ENCODE peak calls at places on chromosomes 6 and 20, in four cellular contexts. F, H, I and Y are unnamed samples.

GRCh38 chr6:150024646-150025155 is 631 bp downstream of the RAET1L start:
- DNase-seq in F (no peak), H (no peak), I (no peak), Y (no peak)

GRCh38 chr20:34559311-34560140 is 1.0 kb downstream of the MAP1LC3A start:
- DNase-seq in F (no peak), H (no peak), I (peak), Y (no peak)

GRCh38 chr6:97085772-97086171 is 161.2 kb downstream of the KLHL32 start:
- DNase-seq in F (no peak), H (no peak), I (no peak), Y (no peak)

GRCh38 chr20:8043687-8044278 is 24.2 kb upstream of the TMX4 start:
- DNase-seq in F (peak), H (no peak), I (no peak), Y (no peak)

GRCh38 chr6:16594849-16595248 is 166.4 kb downstream of the ATXN1 start:
- DNase-seq in F (no peak), H (no peak), I (no peak), Y (no peak)

GRCh38 chr6:162088091-162088490 is 639.5 kb downstream of the PRKN start:
- DNase-seq in F (no peak), H (no peak), I (no peak), Y (no peak)

GRCh38 chr6:150115769-150116168 is 27.1 kb upstream of the PPP1R14C start:
- DNase-seq in F (no peak), H (no peak), I (no peak), Y (no peak)

GRCh38 chr20:11544029-11544678 is 373.5 kb upstream of the BTBD3 start:
- DNase-seq in F (peak), H (peak), I (peak), Y (no peak)

GRCh38 chr20:32752458-32753250 is 9.4 kb upstream of the COMMD7 start:
- DNase-seq in F (no peak), H (no peak), I (no peak), Y (no peak)

GRCh38 chr20:33373735-33374605 is 27.3 kb downstream of the CDK5RAP1 start:
- DNase-seq in F (no peak), H (no peak), I (no peak), Y (no peak)

GRCh38 chr6:138231399-138231886 is 13.2 kb upstream of the PBOV1 start:
- DNase-seq in F (no peak), H (no peak), I (no peak), Y (no peak)

GRCh38 chr20:50758469-50758868 is 27.1 kb downstream of the PARD6B start:
- DNase-seq in F (no peak), H (no peak), I (no peak), Y (no peak)

GRCh38 chr20:32528291-32528891 is 56.7 kb downstream of the NOL4L start:
- DNase-seq in F (peak), H (no peak), I (no peak), Y (no peak)

GRCh38 chr6:137589067-137589848 is 95.1 kb upstream of the OLIG3 start:
- DNase-seq in F (peak), H (no peak), I (no peak), Y (no peak)

GRCh38 chr6:43771210-43771857 is 1.3 kb downstream of the VEGFA start:
- DNase-seq in F (peak), H (peak), I (peak), Y (no peak)

GRCh38 chr20:3716195-3716834 is 3.9 kb upstream of the SIGLEC1 start:
- DNase-seq in F (peak), H (peak), I (peak), Y (no peak)

GRCh38 chr6:135972120-135972519 is 120.6 kb downstream of the PDE7B start:
- DNase-seq in F (no peak), H (no peak), I (no peak), Y (no peak)

GRCh38 chr6:4800662-4801061 is 24.5 kb downstream of the CDYL start:
- DNase-seq in F (no peak), H (no peak), I (no peak), Y (no peak)

GRCh38 chr20:33279261-33279910 is 3.6 kb upstream of the BPIFB1 start:
- DNase-seq in F (peak), H (no peak), I (no peak), Y (no peak)

GRCh38 chr6:88749849-88750248 is 213.6 kb downstream of the RNGTT start:
- DNase-seq in F (no peak), H (no peak), I (no peak), Y (no peak)

GRCh38 chr20:14148042-14148441 is 152.7 kb downstream of the MACROD2 start:
- DNase-seq in F (no peak), H (no peak), I (no peak), Y (no peak)

GRCh38 chr6:160461641-160462040 is 113.5 kb downstream of the SLC22A3 start:
- DNase-seq in F (no peak), H (no peak), I (no peak), Y (no peak)

GRCh38 chr6:160454303-160454702 is 106.1 kb downstream of the SLC22A3 start:
- DNase-seq in F (no peak), H (no peak), I (no peak), Y (no peak)

GRCh38 chr6:160455484-160456213 is 107.5 kb downstream of the SLC22A3 start:
- DNase-seq in F (peak), H (peak), I (peak), Y (peak)

GRCh38 chr6:160456214-160456546 is 108.0 kb downstream of the SLC22A3 start:
- DNase-seq in F (no peak), H (no peak), I (no peak), Y (no peak)

GRCh38 chr6:160457843-160458242 is 109.7 kb downstream of the SLC22A3 start:
- DNase-seq in F (no peak), H (no peak), I (no peak), Y (no peak)
- TF ChIP-seq CTCF in F (no peak), H (no peak), I (no peak), Y (no peak)

DNA sequence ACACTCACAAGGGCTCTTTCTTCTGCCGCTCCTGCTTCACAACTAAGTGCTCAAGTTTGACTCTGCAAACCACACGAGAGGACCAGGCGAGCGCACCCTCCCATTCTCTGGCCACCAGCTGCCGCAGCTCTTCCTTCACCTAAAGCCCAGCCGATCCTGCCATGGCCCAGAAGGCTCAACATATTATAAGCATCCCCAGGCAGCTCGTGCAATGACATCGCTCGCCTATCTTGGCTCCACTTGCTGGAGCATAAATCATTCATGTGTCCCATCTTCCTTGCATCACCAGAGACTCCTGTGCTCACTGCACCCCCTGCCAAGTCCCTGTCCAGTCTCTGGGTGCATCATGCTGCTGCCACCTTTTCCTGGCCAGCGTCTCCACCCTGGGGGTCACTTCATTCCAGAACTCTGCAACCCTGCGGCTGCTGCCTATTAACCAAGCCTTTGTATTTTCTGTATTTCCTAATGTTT is 59.0 kb downstream of the PSMG4 start:
- DNase-seq in F (no peak), H (no peak), I (no peak), Y (no peak)
- TF ChIP-seq CTCF in F (no peak), H (no peak), I (no peak), Y (no peak)

GRCh38 chr6:22129751-22130150 is 167.1 kb downstream of the PRL start:
- DNase-seq in F (no peak), H (no peak), I (no peak), Y (no peak)
- TF ChIP-seq CTCF in F (no peak), H (no peak), I (no peak), Y (no peak)

GRCh38 chr6:134691180-134691579 is 258.7 kb downstream of the ALDH8A1 start:
- DNase-seq in F (no peak), H (no peak), I (no peak), Y (no peak)
- TF ChIP-seq CTCF in F (peak), H (no peak), I (no peak), Y (no peak)

DNA sequence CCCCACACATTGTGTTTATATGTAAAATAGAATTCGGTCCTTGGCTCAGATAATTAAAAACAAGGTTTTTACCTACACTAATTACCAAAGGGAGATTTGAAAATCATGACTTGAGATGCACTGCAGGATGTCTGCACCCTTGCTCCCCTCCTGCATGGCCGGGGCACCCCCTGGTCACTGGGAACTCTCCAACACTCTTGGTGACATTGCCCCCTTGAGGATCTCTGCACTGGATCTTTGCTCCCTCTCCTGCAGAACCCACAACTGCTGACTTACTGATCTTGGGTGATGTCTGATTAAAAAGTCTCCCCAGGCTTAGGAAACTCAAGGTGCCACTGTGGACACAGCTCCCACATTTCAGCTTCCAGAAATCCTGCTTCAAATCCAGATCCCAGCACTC is 17.1 kb upstream of the CSNK2A1 start:
- DNase-seq in F (no peak), H (no peak), I (no peak), Y (no peak)
- TF ChIP-seq CTCF in F (peak), H (no peak), I (no peak), Y (no peak)

DNA sequence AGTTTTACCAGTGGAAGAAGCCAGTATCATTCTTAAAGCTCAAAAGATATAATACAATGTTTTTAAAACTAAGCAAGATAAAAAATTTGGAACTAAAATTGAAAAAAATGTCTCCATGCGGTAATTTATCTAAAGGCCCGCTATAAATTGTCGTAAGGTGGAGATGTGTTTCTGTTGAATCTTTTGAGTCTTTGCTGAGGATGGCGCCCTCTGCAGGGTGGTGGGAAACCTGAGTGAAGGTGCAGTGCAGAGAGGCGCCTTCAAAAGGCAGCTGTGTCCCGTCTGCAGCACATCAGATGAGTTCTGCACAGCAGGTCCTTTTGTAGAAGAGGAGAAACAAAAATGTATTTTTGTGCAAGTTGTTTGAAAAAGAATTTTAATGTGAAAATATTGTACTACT is 29.4 kb upstream of the KIF25 start:
- DNase-seq in F (peak), H (no peak), I (no peak), Y (no peak)
- TF ChIP-seq CTCF in F (peak), H (peak), I (no peak), Y (peak)

DNA sequence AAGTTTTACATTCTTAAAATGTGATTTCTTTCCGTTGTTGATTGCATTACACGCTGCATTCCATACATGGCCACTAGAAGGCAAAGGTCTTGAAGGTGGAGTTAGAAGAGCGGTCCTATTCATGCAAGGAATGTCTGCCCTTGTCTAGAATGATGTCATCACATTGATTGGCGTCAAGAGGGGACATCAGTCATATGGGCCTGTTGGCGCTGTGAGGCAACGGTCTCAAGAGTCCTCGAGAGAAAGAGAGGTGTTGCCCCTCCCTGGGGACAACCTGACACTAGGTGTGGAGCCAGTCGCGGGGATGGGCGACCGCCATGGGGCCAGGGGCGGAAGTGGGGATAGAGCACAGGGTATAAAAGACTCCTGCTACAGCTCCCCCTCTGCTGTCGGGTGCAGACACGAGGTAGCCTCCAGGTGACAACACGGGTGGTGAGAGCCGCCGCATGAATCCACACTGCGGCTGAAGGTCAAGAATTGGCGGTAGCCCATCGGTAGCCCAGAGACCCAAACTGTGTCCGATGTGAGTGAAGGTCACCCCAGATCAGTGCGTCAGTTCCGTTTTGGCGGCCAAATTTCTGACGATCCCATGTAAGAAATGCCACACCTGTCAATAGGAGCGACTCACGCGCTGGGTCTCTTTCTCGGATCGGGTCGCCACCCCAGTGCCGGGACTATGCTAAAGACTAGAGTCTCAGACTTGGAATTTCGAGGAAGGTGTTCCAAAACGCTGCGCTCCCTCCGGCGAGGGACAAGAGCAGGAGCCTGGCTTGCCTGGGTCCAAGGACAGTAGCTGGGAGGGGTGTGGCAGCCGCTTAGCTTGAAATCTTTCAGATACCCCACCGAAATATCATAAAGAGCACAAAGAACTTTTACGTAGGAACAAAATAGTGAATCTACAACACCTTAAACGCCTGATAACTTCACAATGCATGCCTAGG is 93.2 kb upstream of the ZNF184 start:
- DNase-seq in F (no peak), H (peak), I (no peak), Y (no peak)
- TF ChIP-seq CTCF in F (peak), H (peak), I (no peak), Y (no peak)

GRCh38 chr6:134175532-134176282 is 123.3 kb upstream of the SLC2A12 start:
- DNase-seq in F (no peak), H (no peak), I (peak), Y (no peak)

GRCh38 chr6:134173007-134173690 is 120.7 kb upstream of the SLC2A12 start:
- DNase-seq in F (no peak), H (no peak), I (no peak), Y (no peak)

GRCh38 chr6:134176283-134176975 is 124.0 kb upstream of the SLC2A12 start:
- DNase-seq in F (peak), H (peak), I (peak), Y (no peak)

GRCh38 chr6:134173936-134174789 is 121.7 kb upstream of the SLC2A12 start:
- DNase-seq in F (peak), H (peak), I (peak), Y (no peak)

GRCh38 chr6:134174790-134175531 is 122.5 kb upstream of the SLC2A12 start:
- DNase-seq in F (peak), H (peak), I (peak), Y (peak)
- TF ChIP-seq CTCF in F (no peak), H (peak), I (no peak), Y (no peak)

GRCh38 chr20:18431206-18431605 is 35.6 kb downstream of the DZANK1 start:
- DNase-seq in F (no peak), H (no peak), I (no peak), Y (no peak)
- TF ChIP-seq CTCF in F (no peak), H (peak), I (no peak), Y (no peak)

GRCh38 chr20:46309945-46310344 is 1.6 kb upstream of the CDH22 start:
- DNase-seq in F (no peak), H (no peak), I (no peak), Y (no peak)

GRCh38 chr20:46311719-46312074 is 3.4 kb upstream of the CDH22 start:
- DNase-seq in F (no peak), H (no peak), I (no peak), Y (no peak)

GRCh38 chr20:46312945-46313861 is 4.9 kb upstream of the CDH22 start:
- DNase-seq in F (no peak), H (no peak), I (no peak), Y (no peak)

GRCh38 chr20:46311039-46311650 is 2.8 kb upstream of the CDH22 start:
- DNase-seq in F (no peak), H (no peak), I (no peak), Y (no peak)

GRCh38 chr20:46312075-46312944 is 4.0 kb upstream of the CDH22 start:
- DNase-seq in F (peak), H (peak), I (no peak), Y (peak)
- TF ChIP-seq CTCF in F (peak), H (peak), I (no peak), Y (peak)